ENCODE peak calls at places on chromosomes 4 and X, in nine cellular contexts. Q, D, K, F, I, H, E, Z and V are unnamed samples.

GRCh38 chr4:68272860-68273259 is 27.4 kb upstream of the TMPRSS11B start:
- DNase-seq in F (no peak), D (no peak), Q (peak; percentile 64), H (no peak), E (peak; percentile 5), I (peak; percentile 56), K (no peak), Z (peak; percentile 57), V (no peak)

GRCh38 chr4:10040049-10040892 is 19.0 kb upstream of the SLC2A9 start:
- DNase-seq in H (no peak), F (peak; percentile 13), E (no peak), K (no peak), I (no peak), D (no peak), Z (no peak), Q (no peak), V (no peak)

GRCh38 chrX:153647461-153648357 is 706 bp downstream of the DUSP9 start:
- DNase-seq in I (no peak), E (no peak), H (no peak), Z (no peak), F (peak; percentile 47), D (no peak), Q (peak; percentile 13), K (peak; percentile 25), V (no peak)

GRCh38 chr4:136342666-136343065 is 1189.6 kb downstream of the PCDH18 start:
- DNase-seq in Z (peak; percentile 19), K (no peak), Q (no peak), H (no peak), I (no peak), F (no peak), E (no peak), D (no peak), V (no peak)

GRCh38 chrX:43958529-43958928 is 14.7 kb downstream of the NDP start:
- DNase-seq in Z (peak; percentile 77), Q (peak; percentile 73), K (peak; percentile 45), F (peak; percentile 63), H (peak; percentile 42), D (no peak), E (peak; percentile 60), I (peak; percentile 70), V (peak; percentile 36)

GRCh38 chr4:156764145-156764544 is 207.5 kb downstream of the PDGFC start:
- DNase-seq in Z (peak; percentile 93), H (no peak), F (no peak), E (no peak), Q (peak; percentile 49), D (no peak), K (no peak), I (no peak), V (no peak)

GRCh38 chrX:18938710-18939109 is 45.2 kb downstream of the PHKA2 start:
- DNase-seq in E (no peak), I (no peak), F (no peak), D (no peak), H (no peak), Q (no peak), K (no peak), Z (peak; percentile 12), V (no peak)

GRCh38 chrX:154827624-154828408 is 6.6 kb downstream of the SMIM9 start:
- DNase-seq in K (no peak), H (no peak), D (no peak), E (no peak), Z (no peak), Q (no peak), F (no peak), I (no peak), V (no peak)

GRCh38 chrX:125132274-125132673 is 187.4 kb upstream of the TEX13C start:
- DNase-seq in K (no peak), Z (no peak), H (no peak), E (no peak), Q (peak; percentile 15), F (no peak), I (no peak), D (no peak), V (no peak)

GRCh38 chrX:115234220-115234557 is 293 bp upstream of the LRCH2 start:
- DNase-seq in E (no peak), I (no peak), Q (no peak), D (no peak), Z (peak; percentile 8), H (no peak), K (no peak), F (no peak), V (no peak)

GRCh38 chr4:175290401-175290800 is 372.2 kb downstream of the ADAM29 start:
- DNase-seq in D (no peak), Z (peak; percentile 66), H (no peak), Q (no peak), F (no peak), K (no peak), E (no peak), I (no peak), V (no peak)

GRCh38 chr4:57854748-57855147 is 744.6 kb upstream of the IGFBP7 start:
- DNase-seq in I (no peak), E (no peak), Z (no peak), K (no peak), D (no peak), F (no peak), Q (no peak), H (no peak), V (no peak)

GRCh38 chrX:15874672-15875071 is 20.1 kb upstream of the AP1S2 start:
- DNase-seq in I (no peak), Z (no peak), Q (no peak), E (no peak), D (no peak), H (no peak), F (no peak), K (no peak), V (no peak)

GRCh38 chrX:53088136-53088974 is 5.6 kb upstream of the KANTR start:
- DNase-seq in E (no peak), D (no peak), F (peak; percentile 92), I (no peak), H (peak; percentile 82), Q (peak; percentile 80), K (peak; percentile 88), Z (peak; percentile 85), V (peak; percentile 55)

GRCh38 chr4:80619070-80619674 is 283.6 kb downstream of the CFAP299 start:
- DNase-seq in Z (peak; percentile 5), I (no peak), D (no peak), K (no peak), Q (peak; percentile 22), F (no peak), H (no peak), E (no peak), V (no peak)

GRCh38 chrX:151821226-151821625 is 86.7 kb downstream of the CNGA2 start:
- DNase-seq in D (no peak), K (no peak), I (no peak), E (no peak), Q (no peak), Z (no peak), H (no peak), F (no peak), V (no peak)

GRCh38 chrX:100643943-100644587 is at the start of gene SRPX2:
- DNase-seq in F (no peak), H (no peak), Z (peak; percentile 91), Q (peak; percentile 90), E (no peak), K (no peak), D (no peak), I (no peak), V (peak; percentile 42)

GRCh38 chrX:131739823-131740222 is 195.9 kb downstream of the OR13H1 start:
- DNase-seq in D (no peak), I (no peak), H (no peak), Q (no peak), F (no peak), K (no peak), E (no peak), Z (no peak), V (no peak)

GRCh38 chr4:119728692-119729593 is 100.3 kb upstream of the PDE5A start:
- DNase-seq in K (no peak), Z (peak; percentile 68), I (no peak), Q (no peak), D (no peak), H (no peak), F (no peak), E (no peak), V (no peak)
- H3K9ac ChIP-seq in K (no peak overlapping the region), Z (no peak overlapping the region), I (no peak overlapping the region), Q (no peak overlapping the region), D (no peak overlapping the region), H (no peak overlapping the region), F (no peak overlapping the region), E (no peak overlapping the region), V (no peak overlapping the region)

GRCh38 chr4:7651461-7651921 is 216.8 kb upstream of the PSAPL1 start:
- DNase-seq in Z (peak; percentile 51), E (no peak), D (no peak), Q (peak; percentile 18), H (no peak), K (peak; percentile 61), F (peak; percentile 82), I (peak; percentile 74), V (peak; percentile 85)
- H3K9ac ChIP-seq in Z (no peak overlapping the region), E (no peak overlapping the region), D (no peak overlapping the region), Q (no peak overlapping the region), H (no peak overlapping the region), K (no peak overlapping the region), F (no peak overlapping the region), I (peak overlapping the region; percentile 58), V (peak overlapping the region; percentile 69)

DNA sequence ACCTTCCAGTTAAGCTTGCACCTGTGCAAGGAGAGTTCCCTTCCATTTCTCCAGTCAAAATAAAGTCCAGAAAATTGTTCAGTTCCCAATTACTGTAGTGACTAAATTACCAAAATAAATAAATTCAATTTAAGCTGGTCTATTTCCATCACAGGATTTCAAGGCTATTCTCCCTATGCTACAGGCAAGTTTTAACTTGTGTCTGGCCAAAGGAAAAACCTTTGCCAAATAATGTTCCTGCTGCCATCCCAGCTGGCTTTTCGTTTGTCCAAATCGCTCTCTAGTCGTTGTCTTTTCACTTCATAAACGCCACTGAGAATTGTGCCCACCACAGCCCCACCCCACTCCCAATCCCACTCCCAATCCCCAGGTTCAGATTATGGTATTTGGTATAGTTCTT is 2.4 kb downstream of the KCTD8 start:
- DNase-seq in Z (peak; percentile 1), I (no peak), D (no peak), Q (no peak), K (no peak), F (no peak), E (no peak), H (no peak), V (no peak)
- H3K9ac ChIP-seq in Z (no peak overlapping the region), I (no peak overlapping the region), D (no peak overlapping the region), Q (no peak overlapping the region), K (no peak overlapping the region), F (no peak overlapping the region), E (no peak overlapping the region), H (no peak overlapping the region), V (no peak overlapping the region)

GRCh38 chr4:87010192-87010591 is 75.4 kb downstream of the AFF1 start:
- DNase-seq in H (no peak), E (no peak), F (no peak), D (no peak), Q (no peak), Z (no peak), I (no peak), K (no peak), V (no peak)

GRCh38 chr4:87009095-87009648 is 74.4 kb downstream of the AFF1 start:
- DNase-seq in H (peak; percentile 62), F (no peak), E (no peak), K (no peak), I (no peak), D (no peak), Q (no peak), Z (no peak), V (no peak)

GRCh38 chr4:87011340-87012034 is 76.7 kb downstream of the AFF1 start:
- DNase-seq in Q (peak; percentile 95), D (no peak), F (no peak), H (peak; percentile 45), E (no peak), K (no peak), Z (peak; percentile 92), I (peak; percentile 58), V (no peak)

GRCh38 chr4:87014284-87014782 is 79.5 kb downstream of the AFF1 start:
- DNase-seq in D (no peak), K (no peak), E (no peak), F (no peak), I (no peak), Z (no peak), Q (peak; percentile 51), H (no peak), V (no peak)

GRCh38 chr4:87012265-87012953 is 77.6 kb downstream of the AFF1 start:
- DNase-seq in F (no peak), I (no peak), D (no peak), K (no peak), Q (no peak), E (no peak), Z (no peak), H (peak; percentile 61), V (no peak)
- H3K9ac ChIP-seq in F (peak overlapping the region; percentile 41), I (no peak overlapping the region), D (no peak overlapping the region), K (no peak overlapping the region), Q (no peak overlapping the region), E (no peak overlapping the region), Z (no peak overlapping the region), H (no peak overlapping the region), V (no peak overlapping the region)